ENCODE peak calls at places on chromosomes 4 and X, in ten cellular contexts. X is endodermal cell; I is brain microvascular endothelial cell; S is CD8-positive, alpha-beta T cell; L is breast epithelium; G is CD4-positive, alpha-beta memory T cell; H is upper lobe of right lung; K is heart right ventricle; O is psoas muscle; C is testis. Y is an unnamed sample. For H3K27me3, the result is how much of the 10 kb centered on the place peaks cover.

GRCh38 chrX:19382500-19383145 is 38.9 kb downstream of the PDHA1 start:
- DNase-seq in X (peak), I (peak), S (peak), L (no peak), G (peak), H (peak), K (peak), O (no peak), C (peak), Y (peak)

GRCh38 chr4:63563288-63564014 is 845.8 kb downstream of the TECRL start:
- DNase-seq in X (peak), I (no peak), S (no peak), L (no peak), G (no peak), H (no peak), K (no peak), O (no peak), C (peak), Y (no peak)

GRCh38 chr4:150591284-150591874 is 9.4 kb downstream of the MAB21L2 start:
- DNase-seq in X (peak), I (no peak), S (no peak), L (no peak), G (no peak), H (no peak), K (no peak), O (no peak), C (no peak), Y (no peak)

GRCh38 chr4:38013461-38014366 is 53.5 kb downstream of the PTTG2 start:
- DNase-seq in X (no peak), I (peak), S (no peak), L (no peak), G (no peak), H (no peak), K (peak), O (peak), C (peak), Y (no peak)

GRCh38 chr4:77193511-77194236 is 36.7 kb downstream of the CCNG2 start:
- DNase-seq in X (peak), I (no peak), S (peak), L (peak), G (peak), H (peak), K (peak), O (peak), C (peak), Y (peak)

GRCh38 chr4:69039071-69039470 is 57.2 kb upstream of the UGT2B7 start:
- DNase-seq in X (no peak), I (no peak), S (no peak), L (no peak), G (no peak), H (no peak), K (no peak), O (no peak), C (no peak), Y (no peak)

GRCh38 chr4:95124906-95125504 is 367.2 kb downstream of the BMPR1B start:
- DNase-seq in X (peak), I (peak), S (no peak), L (no peak), G (no peak), H (no peak), K (no peak), O (no peak), C (peak), Y (no peak)

GRCh38 chr4:112386051-112386450 is 88.9 kb downstream of the ALPK1 start:
- DNase-seq in X (no peak), I (no peak), S (no peak), L (no peak), G (no peak), H (no peak), K (no peak), O (no peak), C (no peak), Y (no peak)

GRCh38 chrX:13750812-13751211 is 16.3 kb downstream of the OFD1 start:
- DNase-seq in X (no peak), I (no peak), S (no peak), L (no peak), G (no peak), H (no peak), K (no peak), O (no peak), C (no peak), Y (no peak)

GRCh38 chr4:7815981-7816380 is 123.7 kb downstream of the AFAP1 start:
- DNase-seq in X (no peak), I (no peak), S (no peak), L (no peak), G (no peak), H (no peak), K (no peak), O (no peak), C (no peak), Y (no peak)

GRCh38 chr4:7424553-7425111 is 10.1 kb downstream of the PSAPL1 start:
- DNase-seq in X (peak), I (no peak), S (no peak), L (peak), G (no peak), H (peak), K (no peak), O (peak), C (no peak), Y (peak)

GRCh38 chr4:13938299-13938698 is 310.8 kb upstream of the BOD1L1 start:
- DNase-seq in X (no peak), I (no peak), S (no peak), L (no peak), G (no peak), H (no peak), K (no peak), O (no peak), C (no peak), Y (no peak)

GRCh38 chr4:145709843-145710242 is 29.9 kb downstream of the C4orf51 start:
- DNase-seq in X (no peak), I (peak), S (no peak), L (no peak), G (no peak), H (no peak), K (no peak), O (no peak), C (no peak), Y (no peak)

GRCh38 chr4:76007089-76007559 is at the start of gene CXCL9:
- DNase-seq in X (no peak), I (no peak), S (no peak), L (no peak), G (no peak), H (no peak), K (no peak), O (no peak), C (no peak), Y (no peak)

GRCh38 chr4:31022702-31023101 is 302.5 kb downstream of the PCDH7 start:
- DNase-seq in X (no peak), I (no peak), S (no peak), L (no peak), G (no peak), H (no peak), K (no peak), O (no peak), C (no peak), Y (no peak)

GRCh38 chr4:15847746-15848145 is 69.6 kb downstream of the CD38 start:
- DNase-seq in X (no peak), I (no peak), S (no peak), L (no peak), G (no peak), H (no peak), K (no peak), O (no peak), C (no peak), Y (no peak)

GRCh38 chr4:40986375-40986774 is 228.0 kb downstream of the APBB2 start:
- DNase-seq in X (no peak), I (no peak), S (no peak), L (no peak), G (no peak), H (no peak), K (no peak), O (no peak), C (no peak), Y (no peak)

GRCh38 chr4:110816367-110816766 is 193.5 kb upstream of the PITX2 start:
- DNase-seq in X (no peak), I (no peak), S (no peak), L (no peak), G (no peak), H (no peak), K (no peak), O (no peak), C (no peak), Y (no peak)

GRCh38 chr4:111652206-111652605 is 493.0 kb upstream of the FAM241A start:
- DNase-seq in X (no peak), I (no peak), S (no peak), L (no peak), G (no peak), H (no peak), K (no peak), O (no peak), C (no peak), Y (no peak)

GRCh38 chrX:133335027-133335426 is 80.3 kb downstream of the GPC4 start:
- DNase-seq in X (no peak), I (peak), S (no peak), L (no peak), G (no peak), H (no peak), K (no peak), O (no peak), C (peak), Y (no peak)

GRCh38 chr4:159776915-159777314 is 674.0 kb downstream of the RAPGEF2 start:
- DNase-seq in X (no peak), I (no peak), S (no peak), L (no peak), G (no peak), H (no peak), K (no peak), O (no peak), C (no peak), Y (no peak)

GRCh38 chr4:163736876-163737275 is 242.4 kb downstream of the TMA16 start:
- DNase-seq in X (no peak), I (no peak), S (no peak), L (no peak), G (no peak), H (no peak), K (no peak), O (no peak), C (no peak), Y (no peak)

GRCh38 chrX:10597871-10598270 is 22.5 kb downstream of the MID1 start:
- DNase-seq in X (peak), I (peak), S (no peak), L (no peak), G (no peak), H (no peak), K (no peak), O (no peak), C (no peak), Y (no peak)

GRCh38 chr4:163542275-163542674 is 47.8 kb downstream of the TMA16 start:
- DNase-seq in X (no peak), I (peak), S (no peak), L (no peak), G (no peak), H (no peak), K (no peak), O (no peak), C (no peak), Y (no peak)

GRCh38 chrX:53714580-53715335 is 28.2 kb upstream of the HUWE1 start:
- DNase-seq in X (peak), I (peak), S (peak), L (peak), G (peak), H (peak), K (no peak), O (no peak), C (no peak), Y (no peak)

GRCh38 chr4:62474802-62475201 is 1274.7 kb downstream of the ADGRL3 start:
- DNase-seq in X (no peak), I (no peak), S (no peak), L (no peak), G (no peak), H (no peak), K (no peak), O (no peak), C (no peak), Y (no peak)

GRCh38 chr4:141041021-141041476 is 92.2 kb downstream of the RNF150 start:
- DNase-seq in X (no peak), I (no peak), S (no peak), L (no peak), G (no peak), H (no peak), K (no peak), O (no peak), C (no peak), Y (no peak)

GRCh38 chr4:185033950-185034349 is 15.7 kb downstream of the HELT start:
- DNase-seq in X (no peak), I (no peak), S (no peak), L (no peak), G (no peak), H (no peak), K (no peak), O (no peak), C (no peak), Y (no peak)

DNA sequence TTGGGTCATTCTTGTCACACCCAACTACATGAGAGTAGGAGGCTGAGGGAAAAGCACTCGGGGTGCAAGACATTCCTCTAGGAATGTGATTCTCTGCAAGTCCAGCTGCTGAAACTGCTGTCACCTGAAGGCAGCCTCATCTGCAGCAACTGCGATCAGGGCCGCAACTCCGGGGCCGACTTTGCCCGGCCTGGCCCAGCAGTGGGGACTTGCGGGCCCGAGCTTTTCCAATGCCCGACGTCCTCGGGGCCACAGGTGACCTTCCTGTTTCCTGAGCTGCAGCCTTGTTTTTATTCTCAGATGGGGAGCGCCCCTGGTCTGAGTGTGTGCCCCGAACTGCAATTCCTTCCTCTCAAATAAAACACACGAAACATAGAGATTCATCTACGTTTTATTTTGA is 104.7 kb upstream of the NKX1-1 start:
- DNase-seq in X (no peak), I (no peak), S (no peak), L (no peak), G (no peak), H (peak), K (no peak), O (peak), C (no peak), Y (peak)
- H3K27me3 ChIP-seq in X (under half), I (under half), S (under half), L (under half), G (under half), H (under half), K (under half), O (under half), C (under half), Y (under half)

DNA sequence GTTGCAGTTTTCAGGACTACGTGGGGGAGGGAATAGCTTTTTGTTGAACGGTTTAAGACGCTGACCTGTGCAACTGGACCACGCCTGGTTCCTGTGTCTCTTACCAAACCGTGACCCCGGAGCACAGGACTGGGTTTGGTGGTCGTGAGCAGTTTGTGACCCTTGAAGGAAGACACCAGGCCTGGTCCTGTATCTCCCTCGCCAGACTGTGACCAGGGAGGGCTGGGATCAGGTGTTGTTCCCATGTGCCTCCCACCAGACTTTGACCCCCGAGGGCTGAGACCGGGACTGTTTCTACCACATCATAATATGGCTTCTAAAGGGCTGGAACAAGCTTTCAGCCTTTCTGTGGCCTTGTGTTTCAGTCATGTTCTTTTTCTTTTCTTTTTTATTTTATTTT is 683 bp downstream of the EBP start:
- DNase-seq in X (no peak), I (no peak), S (no peak), L (no peak), G (no peak), H (no peak), K (no peak), O (no peak), C (no peak), Y (no peak)
- H3K4me3 ChIP-seq in X (peak), I (peak), S (peak), L (peak), G (peak), H (peak), K (peak), O (peak), C (peak), Y (peak)

GRCh38 chr4:153788064-153788418 is 842 bp downstream of the SFRP2 start:
- DNase-seq in X (peak), I (no peak), S (no peak), L (no peak), G (no peak), H (peak), K (no peak), O (no peak), C (no peak), Y (no peak)

GRCh38 chr4:153792007-153792892 is 3.4 kb upstream of the SFRP2 start:
- DNase-seq in X (peak), I (peak), S (no peak), L (peak), G (no peak), H (peak), K (no peak), O (peak), C (peak), Y (no peak)

GRCh38 chr4:153790962-153791551 is 2.2 kb upstream of the SFRP2 start:
- DNase-seq in X (peak), I (no peak), S (no peak), L (no peak), G (no peak), H (peak), K (no peak), O (peak), C (peak), Y (peak)

GRCh38 chr4:153788419-153789276 is at the start of gene SFRP2:
- DNase-seq in X (peak), I (no peak), S (no peak), L (no peak), G (no peak), H (peak), K (no peak), O (peak), C (no peak), Y (peak)

DNA sequence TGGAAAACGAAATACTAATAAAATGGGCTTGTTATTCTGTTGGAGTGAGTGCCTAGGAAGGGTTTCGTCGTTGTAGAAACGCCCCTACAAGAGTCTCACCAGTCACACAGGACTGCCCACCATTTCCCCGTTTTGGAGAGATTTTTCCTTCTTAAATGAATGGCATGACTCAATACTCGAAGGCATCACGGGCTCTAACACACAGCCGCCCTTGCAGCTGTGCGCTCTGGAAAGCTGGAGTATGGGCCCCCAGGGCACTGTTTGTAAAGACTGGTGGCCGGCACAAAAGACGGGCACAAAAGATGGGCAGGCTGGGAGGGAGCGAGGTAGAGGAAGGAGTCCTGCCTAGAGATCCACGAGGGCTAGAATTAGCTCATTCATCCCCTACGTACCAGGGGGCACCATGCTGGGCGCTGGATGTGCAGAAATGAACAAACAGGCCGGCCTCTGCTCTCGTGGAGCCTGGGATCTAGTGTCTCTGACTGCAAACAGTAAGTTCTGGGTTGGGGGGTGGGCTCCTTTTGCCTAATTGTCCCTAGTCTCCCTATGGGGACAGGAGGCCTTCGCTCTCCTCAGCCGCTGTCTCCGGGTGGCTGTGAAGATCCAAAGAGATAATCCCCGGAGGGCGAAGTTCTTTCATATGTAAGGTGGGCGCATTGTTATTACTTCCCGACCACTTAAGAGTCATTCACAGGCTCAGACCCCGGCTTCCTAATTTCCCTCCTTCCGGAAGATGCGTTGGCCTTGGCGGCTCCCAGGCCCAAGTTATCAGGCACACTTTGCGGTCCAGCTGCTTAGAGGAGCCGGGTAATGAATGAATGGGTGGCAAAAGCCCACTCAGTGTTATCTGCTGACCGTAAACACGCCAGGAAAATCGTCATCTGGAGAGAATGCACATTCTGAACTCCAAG is 1.1 kb upstream of the SFRP2 start:
- DNase-seq in X (peak), I (no peak), S (no peak), L (no peak), G (no peak), H (no peak), K (no peak), O (no peak), C (no peak), Y (no peak)
- H3K27me3 ChIP-seq in X (half or more), I (half or more), S (half or more), L (under half), G (under half), H (half or more), K (half or more), O (half or more), C (under half), Y (half or more)

GRCh38 chrX:151240237-151240636 is 63.9 kb downstream of the GPR50 start:
- DNase-seq in X (no peak), I (no peak), S (no peak), L (no peak), G (no peak), H (no peak), K (no peak), O (no peak), C (no peak), Y (no peak)

GRCh38 chrX:151239748-151240147 is 63.4 kb downstream of the GPR50 start:
- DNase-seq in X (no peak), I (no peak), S (no peak), L (no peak), G (no peak), H (no peak), K (no peak), O (no peak), C (no peak), Y (no peak)
- H3K4me3 ChIP-seq in X (no peak), I (no peak), S (no peak), L (no peak), G (no peak), H (no peak), K (no peak), O (no peak), C (no peak), Y (no peak)

GRCh38 chr4:181504846-181505374 is 738.3 kb upstream of the TENM3 start:
- DNase-seq in X (no peak), I (no peak), S (no peak), L (no peak), G (no peak), H (no peak), K (no peak), O (no peak), C (no peak), Y (no peak)

GRCh38 chr4:181498148-181498547 is 745.1 kb upstream of the TENM3 start:
- DNase-seq in X (no peak), I (no peak), S (no peak), L (no peak), G (no peak), H (no peak), K (no peak), O (no peak), C (no peak), Y (no peak)

GRCh38 chr4:181503800-181504364 is 739.3 kb upstream of the TENM3 start:
- DNase-seq in X (peak), I (no peak), S (no peak), L (no peak), G (no peak), H (no peak), K (no peak), O (no peak), C (no peak), Y (no peak)

DNA sequence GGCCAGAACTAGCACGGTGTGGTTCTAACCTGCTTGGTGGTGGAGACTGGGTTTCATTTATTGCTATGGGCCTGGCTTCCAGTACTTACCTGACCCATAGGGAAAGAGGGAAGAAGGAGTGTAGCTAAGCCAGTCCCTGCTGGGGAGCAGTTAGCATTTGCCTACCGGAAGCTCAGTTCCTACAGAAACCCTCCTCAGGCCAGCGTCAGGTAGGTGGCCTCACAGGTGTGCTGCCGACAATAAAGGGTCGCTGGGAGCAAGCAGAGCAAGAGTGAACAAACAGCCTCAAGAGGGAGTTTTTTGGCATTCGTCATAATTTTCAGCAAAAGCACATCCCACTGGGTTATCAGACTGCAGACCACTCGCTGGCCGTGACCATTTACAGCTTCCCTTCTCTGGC is 740.6 kb upstream of the TENM3 start:
- DNase-seq in X (peak), I (no peak), S (no peak), L (no peak), G (no peak), H (no peak), K (no peak), O (no peak), C (no peak), Y (no peak)
- H3K27me3 ChIP-seq in X (under half), I (under half), S (under half), L (under half), G (under half), H (under half), K (under half), O (under half), C (under half), Y (under half)

GRCh38 chrX:65667157-65667502 is 324 bp upstream of the MSN start:
- DNase-seq in X (no peak), I (no peak), S (no peak), L (no peak), G (no peak), H (no peak), K (no peak), O (no peak), C (no peak), Y (no peak)
- H3K4me3 ChIP-seq in X (no peak), I (no peak), S (no peak), L (no peak), G (no peak), H (peak), K (no peak), O (peak), C (no peak), Y (no peak)

Y was measured in spleen.